ENCODE peak calls at places on chromosomes 16 and 17, in four cellular contexts. B is H1, S is K562, E is GM23338. Z is an unnamed sample. For H3K27me3 and H3K4me1, the result is how much of the 10 kb centered on the place peaks cover.

GRCh38 chr17:79154446-79154845 is 79.8 kb downstream of the ENGASE start:
- DNase-seq in E (no peak), B (no peak), S (no peak), Z (peak)

GRCh38 chr17:81419333-81419885 is 24.2 kb downstream of the BAHCC1 start:
- DNase-seq in B (no peak), E (no peak), S (peak), Z (no peak)

GRCh38 chr16:30382398-30383015 is at the start of gene SEPTIN1:
- DNase-seq in S (no peak), E (no peak), B (no peak), Z (peak)

GRCh38 chr16:50036426-50036825 is 11.4 kb downstream of the CNEP1R1 start:
- DNase-seq in B (no peak), E (no peak), S (no peak), Z (no peak)

GRCh38 chr17:49987290-49987585 is 7.8 kb downstream of the DLX3 start:
- DNase-seq in E (peak), S (no peak), B (no peak), Z (no peak)

GRCh38 chr16:80287674-80288073 is 253.1 kb upstream of the DYNLRB2 start:
- DNase-seq in S (no peak), B (no peak), E (no peak), Z (no peak)

GRCh38 chr17:62827722-62828498 is 19.8 kb upstream of the MARCHF10 start:
- DNase-seq in E (no peak), B (no peak), S (no peak), Z (no peak)

GRCh38 chr17:34820922-34821321 is 140.3 kb downstream of the CCT6B start:
- DNase-seq in S (no peak), E (no peak), B (no peak), Z (no peak)

GRCh38 chr16:56041556-56042140 is 149.6 kb upstream of the GNAO1 start:
- DNase-seq in S (peak), B (peak), E (peak), Z (no peak)

GRCh38 chr16:23784811-23785447 is 30.1 kb downstream of the CHP2 start:
- DNase-seq in E (no peak), B (no peak), S (peak), Z (no peak)

GRCh38 chr16:3912897-3913296 is 32.4 kb upstream of the CREBBP start:
- DNase-seq in B (no peak), E (no peak), S (no peak), Z (no peak)

GRCh38 chr17:66782866-66783265 is 52.1 kb upstream of the CACNG5 start:
- DNase-seq in E (no peak), S (no peak), B (no peak), Z (no peak)

GRCh38 chr17:48131216-48131824 is 23.8 kb downstream of the SNX11 start:
- DNase-seq in E (peak), S (peak), B (peak), Z (no peak)

GRCh38 chr17:48429638-48430586 is at the start of gene SKAP1:
- DNase-seq in B (no peak), E (peak), S (no peak), Z (peak)

GRCh38 chr16:35631261-35631945 is 2172.0 kb downstream of the TP53TG3F start:
- DNase-seq in E (no peak), S (no peak), B (no peak), Z (no peak)

GRCh38 chr16:85523602-85524364 is 89.3 kb upstream of the GSE1 start:
- DNase-seq in B (peak), E (peak), S (peak), Z (no peak)

GRCh38 chr16:56339431-56340195 is 85.7 kb downstream of the AMFR start:
- DNase-seq in B (no peak), E (no peak), S (no peak), Z (no peak)

GRCh38 chr17:18262641-18263040 is 2.2 kb downstream of the MIEF2 start:
- DNase-seq in B (no peak), S (no peak), E (no peak), Z (peak)

GRCh38 chr16:7182510-7183109 is 150.0 kb upstream of the RBFOX1 start:
- DNase-seq in E (peak), B (no peak), S (peak), Z (no peak)

GRCh38 chr17:67262420-67262819 is 17.4 kb upstream of the HELZ start:
- DNase-seq in E (no peak), S (no peak), B (no peak), Z (no peak)

GRCh38 chr16:50311134-50311528 is 44.8 kb downstream of the ADCY7 start:
- DNase-seq in S (no peak), E (no peak), B (no peak), Z (peak)

GRCh38 chr16:30980068-30980371 is 5.0 kb upstream of the HSD3B7 start:
- DNase-seq in E (no peak), B (no peak), S (no peak), Z (no peak)

GRCh38 chr16:65120811-65121721 is 797 bp downstream of the CDH11 start:
- DNase-seq in B (no peak), S (no peak), E (peak), Z (peak)

GRCh38 chr16:52446076-52446475 is 100.9 kb downstream of the TOX3 start:
- DNase-seq in B (no peak), S (no peak), E (no peak), Z (no peak)

GRCh38 chr16:8885674-8886592 is 3.8 kb downstream of the LITAFD start:
- DNase-seq in E (peak), B (no peak), S (no peak), Z (peak)

GRCh38 chr17:81453712-81454111 is 58.5 kb downstream of the BAHCC1 start:
- DNase-seq in S (no peak), E (no peak), B (no peak), Z (peak)

GRCh38 chr16:86517652-86518258 is 7.4 kb downstream of the FOXF1 start:
- DNase-seq in S (peak), B (no peak), E (peak), Z (no peak)

GRCh38 chr17:80765241-80766022 is 220.8 kb downstream of the RPTOR start:
- DNase-seq in S (no peak), B (no peak), E (no peak), Z (no peak)

GRCh38 chr17:44360826-44361225 is 2.8 kb downstream of the FAM171A2 start:
- DNase-seq in E (peak), S (peak), B (no peak), Z (no peak)

GRCh38 chr17:8696951-8697745 is 47.5 kb downstream of the CCDC42 start:
- DNase-seq in E (peak), S (no peak), B (no peak), Z (no peak)

GRCh38 chr17:40646791-40647548 is 648 bp downstream of the SMARCE1 start:
- DNase-seq in E (peak), S (no peak), B (no peak), Z (no peak)

GRCh38 chr17:77724876-77725615 is 233.5 kb upstream of the TNRC6C start:
- DNase-seq in B (no peak), S (no peak), E (no peak), Z (no peak)

GRCh38 chr17:70100983-70101382 is 26.0 kb downstream of the KCNJ16 start:
- DNase-seq in S (no peak), E (no peak), B (no peak), Z (no peak)

GRCh38 chr17:27907976-27908558 is 14.9 kb upstream of the LYRM9 start:
- DNase-seq in B (no peak), E (no peak), S (no peak), Z (no peak)

GRCh38 chr17:27915715-27916114 is 22.6 kb upstream of the LYRM9 start:
- DNase-seq in E (peak), B (peak), S (no peak), Z (no peak)

GRCh38 chr17:27914382-27914781 is 21.2 kb upstream of the LYRM9 start:
- DNase-seq in S (no peak), E (no peak), B (no peak), Z (no peak)

GRCh38 chr17:27917000-27917399 is 23.8 kb upstream of the LYRM9 start:
- DNase-seq in E (no peak), S (no peak), B (no peak), Z (no peak)

DNA sequence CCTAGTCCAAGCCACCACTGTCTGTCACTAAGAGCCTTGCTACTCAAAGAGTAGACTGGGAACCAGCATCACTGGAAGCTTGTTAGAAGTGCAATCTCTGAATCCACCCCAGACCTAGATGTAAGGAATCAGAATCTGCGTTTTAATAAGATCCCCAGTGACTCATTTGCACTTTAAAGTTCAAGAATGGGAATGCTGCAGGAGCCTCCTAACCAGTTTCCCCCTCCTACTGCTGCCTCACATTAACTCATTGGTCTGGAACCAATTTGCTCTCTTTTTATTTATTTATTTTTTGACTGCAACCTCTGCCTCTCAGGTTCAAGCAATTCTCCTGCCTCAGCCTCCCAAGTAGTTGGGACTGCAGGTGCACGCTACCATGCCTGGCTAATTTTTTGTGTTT is 19.8 kb upstream of the LYRM9 start:
- DNase-seq in E (no peak), S (no peak), B (no peak), Z (no peak)
- H3K27me3 ChIP-seq in E (half or more), S (under half), B (half or more), Z (under half)

GRCh38 chr16:57530104-57530522 is 6.3 kb downstream of the CCDC102A start:
- DNase-seq in B (no peak), E (no peak), S (no peak), Z (peak)
- TF ChIP-seq POLR2AphosphoS5 in B (no peak), E (no peak), S (no peak), Z (peak)

DNA sequence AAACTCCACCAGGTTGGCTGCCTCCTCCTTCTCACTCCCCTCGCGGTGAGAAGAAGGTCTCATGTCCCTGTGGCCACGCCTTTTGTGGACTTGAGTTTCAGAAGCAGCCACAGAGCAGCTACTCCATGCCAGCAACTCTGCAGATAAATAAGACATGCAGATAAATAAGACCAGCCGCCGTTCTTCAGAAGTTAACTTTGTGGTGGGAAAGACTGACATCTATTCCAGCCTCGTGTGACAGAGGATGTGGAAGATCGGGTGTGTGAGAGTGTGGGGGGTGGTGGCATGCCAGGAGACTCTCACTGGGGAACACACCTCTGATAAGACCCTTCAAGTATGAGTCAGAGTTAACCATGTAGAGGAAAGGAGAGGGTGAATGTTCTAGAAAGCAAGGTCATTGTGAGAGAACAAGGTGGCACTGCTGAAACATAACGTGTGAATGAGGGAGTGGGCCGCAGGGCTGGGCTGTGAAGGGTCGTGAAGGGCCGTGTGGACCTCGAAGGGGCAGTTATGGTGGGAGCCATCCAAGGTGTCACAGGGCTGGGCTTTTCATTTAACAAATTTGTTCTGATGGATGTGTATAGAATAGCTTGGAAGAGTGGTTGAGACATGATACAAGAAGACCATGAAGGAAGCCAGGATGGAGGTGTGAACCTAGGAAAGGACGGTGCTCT is 850 bp downstream of the SPACA3 start:
- DNase-seq in E (no peak), B (no peak), S (peak), Z (no peak)
- H3K4me1 ChIP-seq in E (under half), B (under half), S (under half), Z (under half)

GRCh38 chr17:74941128-74941725 is 5.5 kb downstream of the OTOP3 start:
- DNase-seq in S (no peak), B (no peak), E (no peak), Z (no peak)

GRCh38 chr17:74936470-74936799 is 737 bp downstream of the OTOP3 start:
- DNase-seq in E (no peak), B (no peak), S (no peak), Z (no peak)

GRCh38 chr17:74938194-74938950 is 2.7 kb downstream of the OTOP3 start:
- DNase-seq in B (no peak), S (no peak), E (no peak), Z (no peak)

GRCh38 chr17:74937064-74938051 is 1.7 kb downstream of the OTOP3 start:
- DNase-seq in E (peak), S (no peak), B (no peak), Z (no peak)

DNA sequence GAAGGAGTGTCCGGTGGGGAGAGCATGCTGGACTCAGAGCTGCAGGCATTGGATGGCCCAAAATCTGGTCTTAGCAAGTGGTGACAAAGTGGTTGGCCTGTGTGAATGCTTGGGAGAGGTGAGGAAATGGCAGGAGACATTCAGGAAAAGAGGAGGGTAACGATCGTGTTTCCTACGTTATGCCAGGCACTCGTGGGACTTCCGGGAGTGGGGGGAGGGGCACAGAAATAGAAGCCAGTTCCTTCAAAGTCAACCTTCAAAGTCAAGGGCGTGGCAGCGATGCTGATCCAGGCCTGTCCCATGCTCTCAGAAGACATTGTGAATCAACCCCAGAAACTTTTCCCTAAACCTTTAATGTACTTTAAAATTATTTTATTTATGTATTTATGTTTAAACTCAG is 3.8 kb downstream of the OTOP3 start:
- DNase-seq in E (no peak), B (no peak), S (no peak), Z (no peak)
- H3K27me3 ChIP-seq in E (half or more), B (under half), S (under half), Z (under half)